ENCODE peak calls at places on chromosome 6, in four cellular contexts. One of them, this sample, is unnamed.

GRCh38 chr6:121516331-121516730 is 80.9 kb downstream of the GJA1 start:
- DNase-seq in WTC11: no peak
- DNase-seq in GM13977: no peak
- DNase-seq in HFFc6: peak
- DNase-seq in this sample: no peak

GRCh38 chr6:150755524-150755923 is 110.0 kb upstream of the MTHFD1L start:
- DNase-seq in HFFc6: no peak
- DNase-seq in WTC11: no peak
- DNase-seq in GM13977: no peak
- DNase-seq in this sample: no peak

GRCh38 chr6:40722553-40723258 is 135.5 kb upstream of the LRFN2 start:
- DNase-seq in WTC11: no peak
- DNase-seq in HFFc6: no peak
- DNase-seq in GM13977: no peak
- DNase-seq in this sample: no peak

GRCh38 chr6:27478141-27478705 is 5.3 kb upstream of the ZNF184 start:
- DNase-seq in HFFc6: no peak
- DNase-seq in WTC11: no peak
- DNase-seq in GM13977: peak
- DNase-seq in this sample: peak

GRCh38 chr6:88238065-88238464 is 71.9 kb upstream of the CNR1 start:
- DNase-seq in GM13977: peak
- DNase-seq in HFFc6: no peak
- DNase-seq in WTC11: peak
- DNase-seq in this sample: peak

GRCh38 chr6:84278311-84278710 is 50.9 kb upstream of the CEP162 start:
- DNase-seq in WTC11: no peak
- DNase-seq in HFFc6: no peak
- DNase-seq in GM13977: no peak
- DNase-seq in this sample: no peak

GRCh38 chr6:25608562-25609174 is 43.3 kb upstream of the SCGN start:
- DNase-seq in WTC11: no peak
- DNase-seq in GM13977: no peak
- DNase-seq in HFFc6: no peak
- DNase-seq in this sample: no peak

GRCh38 chr6:80523531-80523970 is 417.1 kb downstream of the BCKDHB start:
- DNase-seq in GM13977: no peak
- DNase-seq in WTC11: peak
- DNase-seq in HFFc6: no peak
- DNase-seq in this sample: peak

GRCh38 chr6:169863149-169863525 is 111.7 kb downstream of the ERMARD start:
- DNase-seq in GM13977: no peak
- DNase-seq in HFFc6: no peak
- DNase-seq in WTC11: no peak
- DNase-seq in this sample: no peak

GRCh38 chr6:119077643-119078448 is 618 bp downstream of the FAM184A start:
- DNase-seq in HFFc6: no peak
- DNase-seq in WTC11: peak
- DNase-seq in GM13977: peak
- DNase-seq in this sample: peak

GRCh38 chr6:22399693-22400092 is 102.9 kb upstream of the PRL start:
- DNase-seq in WTC11: no peak
- DNase-seq in HFFc6: no peak
- DNase-seq in GM13977: no peak
- DNase-seq in this sample: no peak

GRCh38 chr6:164396071-164397047 is 913.0 kb downstream of the C6orf118 start:
- DNase-seq in WTC11: no peak
- DNase-seq in GM13977: peak
- DNase-seq in HFFc6: no peak
- DNase-seq in this sample: no peak

GRCh38 chr6:5705256-5705655 is 301.5 kb downstream of the NRN1 start:
- DNase-seq in WTC11: no peak
- DNase-seq in HFFc6: no peak
- DNase-seq in GM13977: no peak
- DNase-seq in this sample: no peak
- TF ChIP-seq CTCF in WTC11: no peak
- TF ChIP-seq CTCF in HFFc6: no peak
- TF ChIP-seq CTCF in GM13977: no peak
- TF ChIP-seq CTCF in this sample: no peak

GRCh38 chr6:129663531-129663930 is 46.4 kb downstream of the ARHGAP18 start:
- DNase-seq in GM13977: no peak
- DNase-seq in HFFc6: no peak
- DNase-seq in WTC11: no peak
- DNase-seq in this sample: no peak

GRCh38 chr6:129670634-129671033 is 39.3 kb downstream of the ARHGAP18 start:
- DNase-seq in GM13977: no peak
- DNase-seq in HFFc6: no peak
- DNase-seq in WTC11: no peak
- DNase-seq in this sample: no peak

GRCh38 chr6:129665555-129665954 is 44.4 kb downstream of the ARHGAP18 start:
- DNase-seq in GM13977: no peak
- DNase-seq in WTC11: no peak
- DNase-seq in HFFc6: no peak
- DNase-seq in this sample: no peak

GRCh38 chr6:129667621-129668020 is 42.4 kb downstream of the ARHGAP18 start:
- DNase-seq in WTC11: no peak
- DNase-seq in HFFc6: peak
- DNase-seq in GM13977: no peak
- DNase-seq in this sample: no peak

GRCh38 chr6:129667034-129667433 is 42.9 kb downstream of the ARHGAP18 start:
- DNase-seq in GM13977: no peak
- DNase-seq in WTC11: no peak
- DNase-seq in HFFc6: no peak
- DNase-seq in this sample: no peak
- TF ChIP-seq CTCF in GM13977: no peak
- TF ChIP-seq CTCF in WTC11: no peak
- TF ChIP-seq CTCF in HFFc6: peak
- TF ChIP-seq CTCF in this sample: no peak

GRCh38 chr6:105500693-105501092 is 97.8 kb upstream of the PREP start:
- DNase-seq in WTC11: no peak
- DNase-seq in GM13977: no peak
- DNase-seq in HFFc6: no peak
- DNase-seq in this sample: no peak
- TF ChIP-seq CTCF in WTC11: no peak
- TF ChIP-seq CTCF in GM13977: no peak
- TF ChIP-seq CTCF in HFFc6: peak
- TF ChIP-seq CTCF in this sample: no peak

GRCh38 chr6:107116328-107116892 is 1.1 kb upstream of the BEND3 start:
- DNase-seq in WTC11: peak
- DNase-seq in HFFc6: no peak
- DNase-seq in GM13977: peak
- DNase-seq in this sample: peak
- TF ChIP-seq CTCF in WTC11: no peak
- TF ChIP-seq CTCF in HFFc6: peak
- TF ChIP-seq CTCF in GM13977: peak
- TF ChIP-seq CTCF in this sample: peak

GRCh38 chr6:13147396-13148181 is 180.7 kb downstream of the TBC1D7 start:
- DNase-seq in GM13977: no peak
- DNase-seq in WTC11: no peak
- DNase-seq in HFFc6: no peak
- DNase-seq in this sample: no peak
- TF ChIP-seq CTCF in GM13977: no peak
- TF ChIP-seq CTCF in WTC11: no peak
- TF ChIP-seq CTCF in HFFc6: no peak
- TF ChIP-seq CTCF in this sample: no peak

GRCh38 chr6:30670760-30671527 is 1.9 kb downstream of the DHX16 start:
- DNase-seq in GM13977: no peak
- DNase-seq in WTC11: no peak
- DNase-seq in HFFc6: no peak
- DNase-seq in this sample: peak
- TF ChIP-seq CTCF in GM13977: no peak
- TF ChIP-seq CTCF in WTC11: no peak
- TF ChIP-seq CTCF in HFFc6: peak
- TF ChIP-seq CTCF in this sample: peak

DNA sequence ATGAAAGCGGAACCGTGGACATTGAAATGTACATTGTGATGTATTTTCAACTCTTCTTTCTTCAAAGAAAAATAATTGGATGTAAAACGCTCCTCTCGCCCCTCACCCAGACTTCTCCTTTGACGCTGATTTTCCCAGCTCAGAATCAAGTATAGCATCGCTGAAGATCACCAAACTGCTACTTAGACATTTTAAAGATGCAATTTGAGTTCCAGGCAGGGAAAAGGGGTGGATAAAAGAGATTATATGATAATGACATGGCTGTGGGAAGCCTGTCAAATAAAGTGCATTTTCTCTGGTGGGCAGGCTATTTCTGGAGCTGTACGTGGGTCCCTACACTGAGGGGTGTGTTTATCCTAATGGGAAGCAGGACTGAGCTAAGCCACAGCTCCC is 240.4 kb downstream of the CDC5L start:
- DNase-seq in GM13977: no peak
- DNase-seq in WTC11: no peak
- DNase-seq in HFFc6: no peak
- DNase-seq in this sample: no peak
- TF ChIP-seq CTCF in GM13977: no peak
- TF ChIP-seq CTCF in WTC11: no peak
- TF ChIP-seq CTCF in HFFc6: no peak
- TF ChIP-seq CTCF in this sample: no peak

DNA sequence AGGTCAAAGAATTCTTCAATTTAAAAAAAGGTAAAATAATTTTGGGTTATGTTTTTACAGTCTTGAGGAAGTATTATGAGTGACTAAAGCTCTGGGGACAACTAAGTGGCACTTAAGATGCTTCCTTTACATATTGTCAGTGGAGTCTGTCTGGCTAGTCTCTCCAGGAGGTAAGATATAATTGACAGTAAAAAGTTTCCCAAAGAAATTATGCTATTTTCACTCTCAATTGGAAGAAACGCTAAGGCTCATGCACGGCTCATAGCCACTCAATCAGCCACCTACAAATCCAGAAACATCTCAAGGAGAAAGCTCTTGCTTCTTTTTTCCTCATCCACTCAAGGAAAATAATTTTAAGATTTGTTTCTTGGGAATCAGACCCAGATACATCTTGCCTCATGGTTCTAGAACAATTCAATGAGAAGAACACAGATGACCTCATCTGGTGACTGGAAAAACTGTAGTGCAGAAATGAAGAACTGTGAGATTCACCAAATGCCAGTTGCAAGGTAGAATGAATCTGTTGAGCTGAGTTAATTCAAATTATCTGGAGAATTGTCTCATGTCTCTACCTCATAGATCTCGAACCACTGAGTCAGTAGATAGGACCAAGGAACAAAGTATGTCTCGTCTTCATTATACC is 252.9 kb downstream of the TPBG start:
- DNase-seq in GM13977: no peak
- DNase-seq in HFFc6: peak
- DNase-seq in WTC11: no peak
- DNase-seq in this sample: no peak
- TF ChIP-seq CTCF in GM13977: no peak
- TF ChIP-seq CTCF in HFFc6: peak
- TF ChIP-seq CTCF in WTC11: no peak
- TF ChIP-seq CTCF in this sample: no peak

GRCh38 chr6:5115168-5115567 is 30.0 kb downstream of the PPP1R3G start:
- DNase-seq in WTC11: no peak
- DNase-seq in HFFc6: no peak
- DNase-seq in GM13977: no peak
- DNase-seq in this sample: no peak
- TF ChIP-seq CTCF in WTC11: no peak
- TF ChIP-seq CTCF in HFFc6: peak
- TF ChIP-seq CTCF in GM13977: no peak
- TF ChIP-seq CTCF in this sample: no peak

This sample was measured in endothelial cell.